ENCODE peak calls at places on chromosome 10, in five cellular contexts. N is adrenal gland, G is astrocyte, K is body of pancreas, F is ascending aorta. R is an unnamed sample.
A peak's percentile ranks its signal among the peaks of the same experiment; 100 is the strongest.

GRCh38 chr10:49303711-49304110 is 4.7 kb downstream of the C10orf71 start:
- DNase-seq in F (no peak), N (no peak), G (no peak), K (no peak), R (no peak)

GRCh38 chr10:103960103-103960502 is 6.8 kb upstream of the SLK start:
- DNase-seq in K (no peak), N (no peak), F (no peak), G (no peak), R (no peak)

GRCh38 chr10:89115876-89116627 is 91.1 kb downstream of the CH25H start:
- DNase-seq in N (no peak), K (no peak), F (no peak), G (peak; percentile 69), R (no peak)

GRCh38 chr10:33010132-33011037 is 52.4 kb upstream of the ITGB1 start:
- DNase-seq in F (no peak), N (no peak), G (peak; percentile 95), K (peak; percentile 20), R (no peak)

GRCh38 chr10:113071446-113071845 is 121.4 kb downstream of the TCF7L2 start:
- DNase-seq in K (peak; percentile 94), F (no peak), N (peak; percentile 76), G (peak; percentile 66), R (peak; percentile 37)

GRCh38 chr10:4545077-4545476 is 280.9 kb upstream of the AKR1E2 start:
- DNase-seq in G (no peak), K (no peak), F (no peak), N (no peak), R (no peak)

GRCh38 chr10:121637437-121637836 is 39.2 kb upstream of the FGFR2 start:
- DNase-seq in F (no peak), N (no peak), G (no peak), K (no peak), R (no peak)

GRCh38 chr10:110667620-110668343 is 23.6 kb downstream of the RBM20 start:
- DNase-seq in G (no peak), F (no peak), N (no peak), K (no peak), R (no peak)

GRCh38 chr10:104049497-104050250 is 36.0 kb downstream of the COL17A1 start:
- DNase-seq in G (peak; percentile 69), F (no peak), K (no peak), N (peak; percentile 37), R (no peak)

GRCh38 chr10:71981868-71982230 is 17.7 kb downstream of the CHST3 start:
- DNase-seq in K (no peak), N (no peak), F (no peak), G (no peak), R (no peak)

GRCh38 chr10:71981024-71981867 is 17.1 kb downstream of the CHST3 start:
- DNase-seq in F (no peak), N (peak; percentile 85), G (peak; percentile 70), K (no peak), R (no peak)

GRCh38 chr10:71980181-71981023 is 16.2 kb downstream of the CHST3 start:
- DNase-seq in F (no peak), G (peak; percentile 67), N (peak; percentile 69), K (no peak), R (no peak)

GRCh38 chr10:71984126-71984797 is 20.1 kb downstream of the CHST3 start:
- DNase-seq in K (no peak), N (no peak), F (no peak), G (no peak), R (no peak)

DNA sequence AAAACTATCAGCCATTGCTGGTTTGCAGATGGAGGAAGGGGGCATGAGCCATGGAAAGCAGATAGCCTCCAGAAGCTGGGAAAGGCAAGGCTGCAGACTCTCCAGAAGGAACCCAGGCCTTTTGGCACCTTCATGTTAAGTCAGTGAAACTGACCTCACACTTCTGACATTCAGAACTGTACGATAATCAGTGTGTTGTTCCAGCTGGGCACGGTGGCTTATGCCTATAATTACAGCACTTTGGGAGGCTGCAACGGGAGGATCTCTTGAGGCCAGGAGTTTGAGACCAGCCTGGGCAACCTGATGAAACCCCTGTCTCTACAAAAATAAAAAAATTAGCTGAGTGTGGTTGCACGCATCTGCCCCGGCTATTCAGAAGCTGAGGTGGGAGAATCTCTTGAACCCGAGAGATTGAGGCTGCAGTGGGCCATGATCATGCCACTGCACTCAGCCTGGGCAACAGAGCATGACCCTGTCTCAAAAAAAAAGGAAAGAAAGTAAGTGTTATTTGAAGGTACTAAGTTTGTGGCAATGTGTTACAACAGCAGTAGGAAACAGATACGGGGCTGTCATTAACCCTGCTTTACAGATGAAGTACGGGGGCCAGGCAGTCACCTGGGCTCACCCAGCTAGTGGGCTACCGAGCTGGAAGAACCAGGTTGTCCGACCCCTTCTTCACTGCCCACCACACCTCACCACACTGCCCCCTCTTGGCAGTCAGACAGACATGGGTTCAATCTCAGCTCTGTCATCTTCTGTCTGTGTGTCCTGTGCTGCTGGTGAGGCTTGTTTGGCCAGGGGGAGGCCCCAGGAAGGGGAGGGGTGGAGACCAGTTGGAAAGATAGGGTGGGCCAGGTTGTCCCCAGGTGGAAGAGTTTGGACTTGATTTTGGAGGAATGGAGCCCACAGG is 18.3 kb downstream of the CHST3 start:
- DNase-seq in F (no peak), K (no peak), G (no peak), N (no peak), R (no peak)
- TF ChIP-seq CTCF in F (no peak), K (no peak), G (no peak), N (no peak), R (no peak)

DNA sequence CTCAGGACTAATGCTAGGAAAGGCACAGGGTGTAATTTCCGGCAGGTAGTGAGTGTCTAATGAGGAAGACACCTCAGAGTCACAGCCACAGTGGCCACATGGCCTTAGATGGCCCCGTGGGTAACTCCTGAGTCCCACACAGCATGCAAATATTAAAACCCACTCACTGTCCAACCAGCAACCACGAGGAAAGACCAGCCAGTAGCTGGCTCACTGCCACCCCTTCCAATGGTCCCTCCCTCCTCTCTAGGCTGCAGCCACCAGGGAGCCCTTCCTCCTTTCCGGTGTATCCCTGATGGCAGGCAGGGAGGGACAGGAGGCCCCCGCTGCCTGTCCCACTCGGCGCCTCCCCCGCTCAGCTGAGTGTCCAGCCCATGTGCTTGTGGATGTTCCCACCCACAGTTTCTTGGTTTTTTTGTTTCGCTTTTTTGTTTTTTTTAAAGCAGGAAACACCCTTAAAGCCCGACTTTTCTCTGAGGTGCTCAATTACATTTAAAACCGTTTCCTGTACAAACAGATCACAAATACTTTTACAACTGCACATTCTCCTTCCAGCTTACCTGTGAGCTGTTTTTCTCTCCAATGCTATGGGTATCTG is 9.2 kb downstream of the BNIP3 start:
- DNase-seq in G (no peak), N (peak; percentile 52), F (no peak), K (peak; percentile 66), R (no peak)
- H3K4me3 ChIP-seq in G (no peak overlapping the region), N (no peak overlapping the region), F (no peak overlapping the region), K (no peak overlapping the region), R (no peak overlapping the region)

GRCh38 chr10:101189461-101190401 is 39.5 kb downstream of the LBX1 start:
- DNase-seq in N (no peak), G (no peak), K (no peak), F (no peak), R (no peak)
- H3K27ac ChIP-seq in N (no peak overlapping the region), G (no peak overlapping the region), K (no peak overlapping the region), F (no peak overlapping the region), R (no peak overlapping the region)

GRCh38 chr10:338176-339037 is 203.2 kb downstream of the ZMYND11 start:
- DNase-seq in G (peak; percentile 66), F (no peak), K (no peak), N (no peak), R (peak; percentile 44)
- TF ChIP-seq CTCF in G (no peak), F (no peak), K (no peak), N (no peak), R (no peak)

R was measured in thoracic aorta.